ENCODE peak calls at places on chromosomes 11 and 22, in five cellular contexts. H is breast epithelium, N is spleen, V is neural progenitor cell, B is prostate gland. G is an unnamed sample.

GRCh38 chr11:33168605-33169240 is 7.4 kb upstream of the CSTF3 start:
- DNase-seq in B (no peak), N (no peak), H (no peak), V (no peak), G (no peak)

GRCh38 chr11:10487002-10487647 is 32.1 kb downstream of the AMPD3 start:
- DNase-seq in H (peak), B (no peak), V (no peak), N (no peak), G (no peak)

GRCh38 chr11:65184146-65184545 is 2.4 kb downstream of the CAPN1 start:
- DNase-seq in V (peak), N (no peak), B (no peak), H (no peak), G (no peak)

GRCh38 chr22:20523118-20523983 is 15.9 kb downstream of the MED15 start:
- DNase-seq in N (no peak), B (no peak), V (no peak), H (no peak), G (no peak)

GRCh38 chr11:116731097-116731761 is 41.6 kb downstream of the BUD13 start:
- DNase-seq in N (peak), B (no peak), V (peak), H (peak), G (no peak)

GRCh38 chr11:3060436-3061025 is 3.3 kb upstream of the CARS1 start:
- DNase-seq in N (no peak), V (no peak), B (no peak), H (no peak), G (peak)

GRCh38 chr22:36339171-36340065 is 48.3 kb downstream of the MYH9 start:
- DNase-seq in V (no peak), B (no peak), N (no peak), H (no peak), G (no peak)

GRCh38 chr11:10730151-10730550 is 20.9 kb upstream of the CTR9 start:
- DNase-seq in N (no peak), V (no peak), H (no peak), B (no peak), G (no peak)

GRCh38 chr11:1073261-1073724 is 1.4 kb upstream of the MUC2 start:
- DNase-seq in N (peak), H (peak), B (peak), V (peak), G (peak)

GRCh38 chr11:10208045-10208674 is 85.9 kb downstream of the SBF2 start:
- DNase-seq in V (peak), H (no peak), B (no peak), N (no peak), G (no peak)

GRCh38 chr22:27997538-27997937 is 78.5 kb upstream of the PITPNB start:
- DNase-seq in N (peak), B (no peak), V (no peak), H (no peak), G (peak)

GRCh38 chr22:49432211-49432905 is 395.3 kb downstream of the BRD1 start:
- DNase-seq in H (peak), B (no peak), V (no peak), N (no peak), G (no peak)

GRCh38 chr11:44564653-44565007 is 833 bp upstream of the CD82 start:
- DNase-seq in V (no peak), B (peak), N (peak), H (peak), G (no peak)

GRCh38 chr22:50197000-50197800 is 3.6 kb upstream of the SELENOO start:
- DNase-seq in V (no peak), N (no peak), H (no peak), B (no peak), G (no peak)

GRCh38 chr22:28341001-28341400 is 338.6 kb downstream of the TTC28 start:
- DNase-seq in B (no peak), H (no peak), V (no peak), N (no peak), G (no peak)

GRCh38 chr11:4092031-4092430 is 2.6 kb upstream of the RRM1 start:
- DNase-seq in V (no peak), H (no peak), N (no peak), B (no peak), G (no peak)

GRCh38 chr11:116226731-116227130 is 546.1 kb downstream of the BUD13 start:
- DNase-seq in B (no peak), N (peak), V (no peak), H (no peak), G (no peak)

GRCh38 chr22:32661296-32661695 is 140.2 kb upstream of the TIMP3 start:
- DNase-seq in H (no peak), B (no peak), V (no peak), N (no peak), G (no peak)

GRCh38 chr22:49608228-49608627 is 219.4 kb downstream of the BRD1 start:
- DNase-seq in H (no peak), N (peak), B (no peak), V (no peak), G (peak)

GRCh38 chr11:114342476-114342875 is 46.3 kb downstream of the NNMT start:
- DNase-seq in B (no peak), V (no peak), N (no peak), H (no peak), G (no peak)
- TF ChIP-seq CTCF in B (no peak), V (no peak), N (no peak), H (no peak), G (no peak)

GRCh38 chr11:103661185-103661584 is 375.3 kb upstream of the DDI1 start:
- DNase-seq in B (no peak), H (no peak), V (no peak), N (no peak), G (no peak)

GRCh38 chr11:103662880-103663279 is 373.6 kb upstream of the DDI1 start:
- DNase-seq in V (no peak), H (no peak), B (no peak), N (no peak), G (no peak)

GRCh38 chr11:103661991-103662390 is 374.4 kb upstream of the DDI1 start:
- DNase-seq in B (no peak), V (no peak), H (no peak), N (no peak), G (no peak)

GRCh38 chr11:103659138-103659734 is 377.2 kb upstream of the DDI1 start:
- DNase-seq in B (no peak), H (no peak), N (no peak), V (peak), G (no peak)

DNA sequence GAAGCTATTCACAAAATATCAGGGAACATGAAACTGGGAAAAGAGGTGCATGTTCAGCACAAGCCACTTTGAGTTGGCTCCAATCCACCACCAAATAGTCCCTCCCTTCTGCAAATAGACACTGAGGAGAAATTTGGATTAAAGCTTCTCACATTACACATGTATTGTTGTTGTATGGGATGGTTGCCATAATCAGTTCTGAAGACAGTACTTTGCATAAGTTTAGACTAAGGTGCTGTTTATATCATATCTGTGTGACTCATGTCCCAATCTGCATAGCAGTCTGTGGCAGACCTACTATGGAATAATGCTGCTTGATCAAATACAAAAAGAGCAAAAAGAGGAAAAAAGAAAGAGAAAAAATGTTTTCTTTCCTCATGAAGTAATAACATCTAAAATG is 376.7 kb upstream of the DDI1 start:
- DNase-seq in B (no peak), V (no peak), N (no peak), H (no peak), G (no peak)
- TF ChIP-seq CTCF in B (no peak), V (no peak), N (no peak), H (no peak), G (no peak)

GRCh38 chr11:41206388-41206787 is 253.1 kb downstream of the LRRC4C start:
- DNase-seq in N (no peak), V (no peak), B (no peak), H (no peak), G (no peak)

GRCh38 chr11:41201156-41201555 is 258.3 kb downstream of the LRRC4C start:
- DNase-seq in B (no peak), N (no peak), H (no peak), V (peak), G (no peak)
- TF ChIP-seq CTCF in B (no peak), N (no peak), H (no peak), V (peak), G (peak)

DNA sequence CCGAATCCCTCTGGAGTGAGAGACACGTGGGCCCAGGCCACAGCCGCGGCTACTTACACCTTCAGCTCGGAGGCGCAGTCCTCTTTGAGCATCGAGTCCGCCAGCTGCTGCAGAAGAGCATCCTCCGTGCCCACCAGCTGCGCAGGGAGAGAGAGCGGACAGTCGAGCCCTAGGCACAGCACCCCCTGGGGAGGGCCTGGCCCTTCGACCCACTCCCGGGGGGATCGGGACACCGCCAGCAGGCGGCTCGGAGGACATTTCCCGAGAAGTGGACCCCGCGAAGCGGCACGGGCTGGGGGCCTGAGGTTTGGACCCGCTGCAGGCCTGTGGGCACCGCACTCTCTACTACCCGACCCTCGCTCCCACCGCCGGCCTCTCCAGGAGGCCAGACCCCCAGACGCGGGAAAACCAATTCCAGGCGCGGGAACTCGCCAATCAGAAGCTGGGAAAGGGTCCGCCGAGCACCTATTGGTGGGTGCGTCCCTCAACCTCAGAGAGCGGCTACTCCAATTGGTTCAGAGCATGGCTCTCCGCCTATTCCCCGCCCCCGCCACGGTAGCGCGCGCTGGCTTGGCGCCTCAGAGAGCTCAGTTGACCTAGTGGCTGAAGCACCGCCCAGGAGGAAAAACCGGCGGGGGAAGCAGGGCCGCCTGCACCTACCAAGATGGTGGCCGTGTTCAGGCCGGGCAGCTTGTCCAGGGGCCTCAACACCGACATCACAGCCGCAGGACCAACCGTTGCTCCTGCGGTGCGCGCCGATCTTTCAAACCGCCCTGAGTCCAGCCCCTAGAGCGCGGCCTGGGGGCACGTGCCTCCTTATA is at the start of gene CENPM:
- DNase-seq in V (peak), B (peak), N (peak), H (peak), G (no peak)
- TF ChIP-seq CTCF in V (peak), B (no peak), N (peak), H (no peak), G (peak)

GRCh38 chr11:83521647-83522596 is 235.8 kb upstream of the CCDC90B start:
- DNase-seq in B (no peak), N (no peak), V (peak), H (no peak), G (no peak)
- TF ChIP-seq CTCF in B (no peak), N (no peak), V (peak), H (no peak), G (no peak)

DNA sequence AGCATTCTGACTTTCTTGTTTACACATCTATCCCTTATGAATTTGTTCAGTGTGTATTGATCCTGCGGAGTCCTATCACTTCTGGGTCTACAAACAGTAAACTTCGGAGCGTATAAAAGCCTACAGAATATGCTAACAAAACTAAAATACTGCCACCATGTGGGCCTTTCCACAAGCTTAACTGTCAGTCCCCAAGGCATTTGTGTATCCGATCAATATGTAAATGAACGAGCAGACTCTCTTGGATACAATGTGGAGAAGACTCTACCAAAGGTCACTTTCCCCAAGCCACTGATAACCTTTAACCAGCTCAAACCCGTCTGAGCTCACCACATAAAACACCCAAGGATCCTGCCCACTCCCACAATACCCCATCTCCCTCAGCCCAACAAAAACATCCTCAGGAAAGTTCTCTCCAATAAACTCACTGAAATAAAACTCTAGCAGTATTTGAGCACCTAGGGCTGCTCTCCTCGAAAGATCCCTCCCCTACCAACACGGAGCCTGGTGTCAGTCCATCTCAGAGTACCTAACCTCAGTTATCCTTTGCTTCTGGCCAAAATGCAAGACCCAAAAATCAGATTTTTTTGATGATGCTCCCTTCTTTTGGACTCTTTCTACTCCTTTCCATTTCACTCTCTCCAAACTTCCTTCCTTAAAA is 17.8 kb downstream of the ADA2 start:
- DNase-seq in V (peak), B (no peak), H (no peak), N (no peak), G (no peak)
- TF ChIP-seq CTCF in V (peak), B (no peak), H (no peak), N (no peak), G (peak)

DNA sequence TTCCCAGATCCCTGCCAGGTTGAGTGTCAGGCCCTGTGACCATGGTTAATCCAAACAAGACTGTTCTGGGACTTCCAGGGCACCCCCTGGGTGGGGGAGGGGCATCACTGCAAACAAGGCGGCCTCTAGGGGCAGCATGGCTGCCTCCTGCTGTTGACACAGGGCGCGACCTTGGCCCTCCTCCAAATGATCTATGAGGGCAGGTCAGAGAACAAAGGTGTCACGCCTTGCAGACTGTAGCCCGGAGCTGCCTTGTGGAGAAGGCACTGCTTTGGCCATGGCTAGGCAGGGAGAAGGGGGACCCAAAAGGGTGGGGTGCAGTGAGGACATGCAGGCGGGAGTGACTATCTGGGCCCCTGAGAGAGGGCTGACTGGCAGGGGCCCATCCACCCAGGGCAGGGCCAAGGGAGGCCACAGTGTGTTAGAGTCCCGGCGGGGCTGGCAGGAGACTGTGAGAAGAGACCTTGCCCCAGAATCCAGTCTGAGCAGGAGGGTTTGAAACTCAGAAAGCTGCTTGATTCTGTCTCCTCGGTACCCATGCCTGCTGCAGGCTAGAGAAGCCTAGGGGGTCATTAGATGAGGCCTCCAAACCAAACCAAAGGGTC is 35.6 kb downstream of the KCNC1 start:
- DNase-seq in B (no peak), N (peak), H (peak), V (no peak), G (peak)
- TF ChIP-seq CTCF in B (no peak), N (no peak), H (no peak), V (peak), G (no peak)

GRCh38 chr11:73413246-73413645 is 37.0 kb downstream of the RELT start:
- DNase-seq in N (no peak), H (no peak), B (no peak), V (no peak), G (no peak)

GRCh38 chr11:73410627-73411026 is 34.4 kb downstream of the RELT start:
- DNase-seq in H (no peak), V (no peak), N (no peak), B (no peak), G (no peak)

GRCh38 chr11:73412308-73412707 is 36.1 kb downstream of the RELT start:
- DNase-seq in N (no peak), H (no peak), B (no peak), V (no peak), G (no peak)

GRCh38 chr11:73409431-73409830 is 33.2 kb downstream of the RELT start:
- DNase-seq in B (no peak), H (no peak), V (no peak), N (no peak), G (no peak)

DNA sequence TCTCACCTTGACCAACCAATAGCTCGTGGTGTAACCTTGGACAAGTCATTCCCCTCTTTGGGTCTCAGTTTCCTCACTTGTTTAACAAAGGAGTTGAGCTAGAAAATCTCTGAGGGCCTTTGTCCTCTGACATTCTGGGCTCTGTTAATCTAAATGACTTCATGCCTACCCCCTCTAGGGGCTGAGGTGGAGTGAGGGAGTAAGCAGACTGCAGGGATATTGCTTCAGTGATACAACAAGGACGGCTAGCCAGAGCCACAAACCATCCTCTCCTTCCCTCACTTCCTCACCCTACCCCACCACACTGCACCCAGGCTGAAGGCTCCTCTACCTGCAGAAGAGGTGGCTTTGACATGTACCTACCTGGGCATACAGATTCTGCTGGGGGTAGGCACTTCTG is 34.8 kb downstream of the RELT start:
- DNase-seq in H (no peak), B (no peak), V (no peak), N (no peak), G (no peak)
- TF ChIP-seq CTCF in H (no peak), B (no peak), V (no peak), N (no peak), G (no peak)

GRCh38 chr11:77690649-77691048 is 53.1 kb upstream of the CLNS1A start:
- DNase-seq in V (no peak), N (no peak), H (no peak), B (no peak), G (no peak)

DNA sequence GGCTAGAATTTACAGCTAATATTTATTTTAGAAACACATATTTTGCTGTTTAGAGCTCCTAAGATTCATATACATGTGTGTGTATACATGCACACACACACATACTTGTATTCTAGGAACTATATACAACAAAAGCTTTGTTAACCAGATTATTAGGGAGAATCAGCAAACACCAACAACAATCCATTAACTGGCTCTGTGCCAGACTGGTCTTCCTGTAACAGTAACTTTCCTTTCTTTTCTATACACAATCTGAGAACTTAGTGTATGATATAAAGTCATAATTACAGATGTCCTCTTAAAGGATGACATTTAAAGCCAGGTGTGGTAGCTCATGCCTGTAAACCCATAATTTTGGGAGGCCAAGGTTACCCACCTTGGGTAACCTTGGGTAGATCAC is 49.5 kb upstream of the CLNS1A start:
- DNase-seq in H (no peak), V (no peak), B (no peak), N (no peak), G (no peak)
- TF ChIP-seq CTCF in H (no peak), V (no peak), B (no peak), N (no peak), G (no peak)